ENCODE peak calls at places on chromosomes 4 and X, in seven cellular contexts. Y is HCT116, I is HepG2, W is SK-N-SH, C is H1, G is K562, U is GM12878. H is an unnamed sample.
A peak's percentile ranks its signal among the peaks of the same experiment; 100 is the strongest.

GRCh38 chrX:13646154-13646549 is 6.8 kb upstream of the TCEANC start:
- DNase-seq in Y (peak; percentile 24), I (peak; percentile 30), W (peak; percentile 40), C (peak; percentile 58), G (peak; percentile 22), U (no peak), H (peak; percentile 42)

GRCh38 chr4:146398404-146398803 is 123.3 kb downstream of the SLC10A7 start:
- DNase-seq in Y (no peak), I (no peak), W (no peak), C (no peak), G (no peak), U (no peak), H (no peak)

GRCh38 chr4:74997942-74998341 is 65.0 kb downstream of the PARM1 start:
- DNase-seq in Y (no peak), I (no peak), W (no peak), C (no peak), G (no peak), U (no peak), H (no peak)

GRCh38 chrX:48700951-48701653 is 4.6 kb downstream of the SUV39H1 start:
- DNase-seq in Y (no peak), I (no peak), W (no peak), C (no peak), G (no peak), U (no peak), H (no peak)

GRCh38 chr4:117135634-117136354 is 50.4 kb upstream of the TRAM1L1 start:
- DNase-seq in Y (no peak), I (no peak), W (no peak), C (no peak), G (no peak), U (no peak), H (no peak)

GRCh38 chrX:107014927-107015326 is 14.9 kb upstream of the MORC4 start:
- DNase-seq in Y (no peak), I (no peak), W (no peak), C (no peak), G (no peak), U (no peak), H (no peak)

GRCh38 chrX:46788902-46789301 is 30.0 kb upstream of the SLC9A7 start:
- DNase-seq in Y (no peak), I (no peak), W (no peak), C (no peak), G (no peak), U (no peak), H (no peak)

GRCh38 chr4:99043346-99043745 is 45.2 kb downstream of the ADH5 start:
- DNase-seq in Y (no peak), I (no peak), W (no peak), C (no peak), G (no peak), U (no peak), H (peak; percentile 3)

GRCh38 chr4:169103966-169104412 is 93.9 kb upstream of the CBR4 start:
- DNase-seq in Y (no peak), I (no peak), W (peak; percentile 65), C (peak; percentile 59), G (no peak), U (no peak), H (no peak)

GRCh38 chrX:21745756-21746155 is 12.2 kb downstream of the SMPX start:
- DNase-seq in Y (no peak), I (no peak), W (peak; percentile 15), C (no peak), G (peak; percentile 23), U (no peak), H (peak; percentile 24)

GRCh38 chr4:173014113-173014558 is 154.5 kb upstream of the GALNT7 start:
- DNase-seq in Y (no peak), I (no peak), W (peak; percentile 35), C (peak; percentile 74), G (no peak), U (no peak), H (peak; percentile 85)

GRCh38 chrX:152960115-152960514 is 33.8 kb downstream of the PNMA5 start:
- DNase-seq in Y (no peak), I (no peak), W (no peak), C (no peak), G (no peak), U (no peak), H (no peak)

GRCh38 chr4:107210450-107211239 is 174.5 kb upstream of the DKK2 start:
- DNase-seq in Y (no peak), I (no peak), W (no peak), C (no peak), G (no peak), U (no peak), H (no peak)

GRCh38 chrX:2708016-2708415 is 16.9 kb downstream of the CD99 start:
- DNase-seq in Y (no peak), I (no peak), W (no peak), C (no peak), G (no peak), U (no peak), H (no peak)

GRCh38 chr4:110055014-110055768 is 142.5 kb downstream of the EGF start:
- DNase-seq in Y (no peak), I (peak; percentile 34), W (no peak), C (no peak), G (no peak), U (peak; percentile 80), H (no peak)

GRCh38 chr4:186347743-186348142 is 81.8 kb downstream of the F11 start:
- DNase-seq in Y (no peak), I (no peak), W (no peak), C (no peak), G (no peak), U (no peak), H (no peak)

GRCh38 chr4:185237185-185237584 is 27.8 kb downstream of the SNX25 start:
- DNase-seq in Y (no peak), I (no peak), W (no peak), C (no peak), G (no peak), U (no peak), H (peak; percentile 50)

GRCh38 chr4:17398805-17399204 is 113.1 kb downstream of the QDPR start:
- DNase-seq in Y (no peak), I (no peak), W (no peak), C (no peak), G (peak; percentile 14), U (no peak), H (no peak)

GRCh38 chrX:69020316-69020715 is 144.9 kb downstream of the PJA1 start:
- DNase-seq in Y (no peak), I (no peak), W (no peak), C (no peak), G (no peak), U (no peak), H (no peak)

GRCh38 chr4:21901831-21902230 is 46.7 kb downstream of the KCNIP4 start:
- DNase-seq in Y (no peak), I (no peak), W (no peak), C (no peak), G (no peak), U (no peak), H (no peak)

GRCh38 chr4:11801466-11802446 is 373.1 kb upstream of the HS3ST1 start:
- DNase-seq in Y (no peak), I (no peak), W (no peak), C (no peak), G (no peak), U (no peak), H (peak; percentile 98)

GRCh38 chr4:87236851-87237250 is 16.4 kb upstream of the KLHL8 start:
- DNase-seq in Y (no peak), I (peak; percentile 11), W (no peak), C (no peak), G (no peak), U (no peak), H (no peak)

GRCh38 chrX:150406559-150406958 is 43.4 kb downstream of the MAMLD1 start:
- DNase-seq in Y (no peak), I (no peak), W (no peak), C (no peak), G (no peak), U (no peak), H (no peak)

GRCh38 chr4:124631760-124632159 is 80.8 kb downstream of the ANKRD50 start:
- DNase-seq in Y (peak; percentile 96), I (no peak), W (no peak), C (no peak), G (no peak), U (no peak), H (peak; percentile 98)

GRCh38 chr4:139053909-139054308 is 38.3 kb downstream of the NOCT start:
- DNase-seq in Y (no peak), I (no peak), W (no peak), C (no peak), G (no peak), U (no peak), H (no peak)

DNA sequence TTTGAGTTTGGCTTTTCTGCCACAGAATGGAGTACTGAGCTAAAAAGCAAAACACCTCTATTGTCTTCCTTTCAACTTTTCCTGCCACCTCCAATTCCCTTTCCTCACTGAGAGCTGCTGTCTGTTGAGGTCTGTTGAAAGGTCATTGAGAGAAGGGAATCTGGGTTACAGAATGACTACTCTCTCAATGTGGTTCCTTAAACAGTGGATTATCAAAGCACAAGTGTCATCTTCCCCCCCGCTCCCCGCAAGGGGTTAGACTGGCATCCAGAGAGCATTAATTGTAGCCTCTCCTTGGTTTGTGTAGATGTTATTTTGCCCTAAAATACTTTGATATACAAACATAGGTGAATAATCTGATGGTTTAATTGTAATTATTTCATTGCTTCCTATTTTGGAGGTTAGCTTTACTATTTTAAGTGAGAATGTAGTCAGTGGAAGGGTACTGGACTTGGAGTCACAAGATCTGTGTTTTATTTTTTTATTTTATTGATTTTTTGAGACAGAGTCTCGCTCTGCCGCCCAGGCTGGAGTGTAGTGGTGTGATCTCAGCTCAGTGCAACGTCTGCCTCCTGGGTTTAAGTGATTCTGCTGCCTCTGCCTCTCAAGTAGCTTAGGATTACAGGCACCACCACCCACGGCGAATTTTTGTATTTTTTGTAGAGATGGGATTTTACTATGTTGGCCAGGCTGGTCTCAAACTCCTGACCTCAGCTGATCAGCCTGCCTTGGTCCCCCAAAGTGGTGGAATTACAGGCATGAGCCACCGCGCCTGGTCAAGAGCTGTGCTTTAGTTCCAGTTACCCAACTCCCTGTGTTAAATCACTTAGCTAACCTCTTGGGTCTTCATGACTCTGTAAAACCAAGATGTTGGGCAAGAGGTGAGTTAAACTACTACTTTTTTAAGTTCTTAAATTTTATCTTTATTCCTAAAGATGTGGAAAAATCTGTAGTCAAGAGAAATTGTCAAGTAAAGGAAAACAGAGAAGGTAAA is 11.0 kb downstream of the USP9X start:
- DNase-seq in Y (no peak), I (no peak), W (no peak), C (no peak), G (no peak), U (no peak), H (no peak)
- TF ChIP-seq MAX in Y (no peak), I (no peak), W (no peak), C (no peak), G (no peak), U (no peak), H (no peak)

GRCh38 chr4:142818009-142818408 is 28.1 kb downstream of the INPP4B start:
- DNase-seq in Y (peak; percentile 57), I (no peak), W (no peak), C (no peak), G (no peak), U (no peak), H (no peak)
- H3K9ac ChIP-seq in Y (peak overlapping the region; percentile 45), I (no peak overlapping the region), W (peak overlapping the region; percentile 34), C (no peak overlapping the region), G (no peak overlapping the region), U (no peak overlapping the region), H (no peak overlapping the region)

GRCh38 chr4:77473509-77473908 is 132.1 kb upstream of the CXCL13 start:
- DNase-seq in Y (peak; percentile 39), I (peak; percentile 18), W (peak; percentile 15), C (no peak), G (peak; percentile 43), U (no peak), H (peak; percentile 16)
- TF ChIP-seq MAX in Y (no peak), I (no peak), W (no peak), C (no peak), G (no peak), U (no peak), H (no peak)

GRCh38 chr4:83362492-83363329 is 28.1 kb upstream of the HPSE start:
- DNase-seq in Y (no peak), I (peak; percentile 96), W (peak; percentile 10), C (no peak), G (no peak), U (no peak), H (peak; percentile 61)
- H3K9ac ChIP-seq in Y (no peak overlapping the region), I (peak overlapping the region; percentile 64), W (no peak overlapping the region), C (no peak overlapping the region), G (no peak overlapping the region), U (no peak overlapping the region), H (no peak overlapping the region)